ENCODE peak calls at places on chromosomes 5 and 9, in nine cellular contexts. R, J, O, G, W, X, P, T and E are unnamed samples.

GRCh38 chr5:176817864-176818377 is 7.6 kb downstream of the UNC5A start:
- DNase-seq in W (no peak), G (no peak), O (peak), P (no peak), T (no peak), X (no peak), J (peak), R (no peak), E (no peak)

GRCh38 chr5:1799602-1800469 is at the start of gene MRPL36:
- DNase-seq in X (peak), R (peak), G (peak), T (peak), J (peak), P (peak), W (peak), O (peak), E (no peak)

GRCh38 chr9:70413798-70414775 is at the start of gene KLF9:
- DNase-seq in J (peak), O (peak), G (peak), P (peak), R (peak), X (peak), W (peak), T (peak), E (peak)

GRCh38 chr5:125717209-125717608 is 706.0 kb upstream of the GRAMD2B start:
- DNase-seq in X (no peak), R (peak), O (no peak), W (no peak), T (peak), G (peak), P (peak), J (peak), E (peak)

GRCh38 chr5:2180456-2180855 is 297.7 kb upstream of the IRX4 start:
- DNase-seq in R (no peak), W (no peak), J (no peak), T (no peak), O (no peak), P (no peak), G (no peak), X (no peak), E (no peak)

GRCh38 chr9:21070887-21071286 is 6.9 kb downstream of the IFNB1 start:
- DNase-seq in P (no peak), T (no peak), J (peak), R (no peak), W (no peak), G (no peak), X (no peak), O (no peak), E (no peak)

GRCh38 chr9:12935714-12936113 is 160.9 kb downstream of the LURAP1L start:
- DNase-seq in T (peak), G (peak), P (peak), J (peak), O (no peak), X (no peak), W (no peak), R (peak), E (no peak)

GRCh38 chr9:20321683-20322082 is 300.6 kb downstream of the MLLT3 start:
- DNase-seq in G (no peak), W (no peak), T (no peak), X (no peak), P (no peak), J (peak), O (no peak), R (no peak), E (no peak)

GRCh38 chr5:178430187-178431062 is 159.8 kb downstream of the COL23A1 start:
- DNase-seq in O (no peak), J (no peak), X (no peak), P (no peak), W (peak), T (no peak), R (no peak), G (no peak), E (no peak)

GRCh38 chr5:173530547-173530946 is 85.9 kb downstream of the BOD1 start:
- DNase-seq in P (peak), X (no peak), J (no peak), W (no peak), G (no peak), T (no peak), R (no peak), O (peak), E (no peak)

GRCh38 chr5:123098767-123099513 is 9.9 kb downstream of the PRDM6 start:
- DNase-seq in T (no peak), O (peak), X (no peak), P (no peak), W (no peak), J (peak), G (peak), R (no peak), E (no peak)

GRCh38 chr5:151612689-151613427 is 21.7 kb upstream of the FAT2 start:
- DNase-seq in G (no peak), T (peak), O (no peak), R (no peak), P (peak), J (no peak), X (no peak), W (no peak), E (no peak)

GRCh38 chr5:35430381-35431162 is 187.1 kb upstream of the SPEF2 start:
- DNase-seq in J (no peak), R (no peak), T (no peak), G (no peak), W (no peak), P (peak), O (no peak), X (no peak), E (no peak)

GRCh38 chr5:141848771-141849370 is 29.3 kb downstream of the PCDH1 start:
- DNase-seq in R (peak), X (peak), J (peak), O (no peak), W (peak), G (no peak), T (no peak), P (peak), E (no peak)

GRCh38 chr5:4627887-4628286 is 512.2 kb upstream of the ADAMTS16 start:
- DNase-seq in R (no peak), O (no peak), P (no peak), W (no peak), X (no peak), T (no peak), J (no peak), G (no peak), E (no peak)

GRCh38 chr5:9069650-9070049 is 476.2 kb downstream of the SEMA5A start:
- DNase-seq in X (no peak), P (no peak), R (no peak), J (no peak), O (no peak), T (peak), G (peak), W (no peak), E (peak)

GRCh38 chr5:155402927-155403645 is 389.5 kb downstream of the KIF4B start:
- DNase-seq in J (no peak), R (no peak), G (no peak), W (peak), X (no peak), T (no peak), P (peak), O (no peak), E (no peak)

GRCh38 chr5:80930940-80931339 is 29.2 kb upstream of the RASGRF2 start:
- DNase-seq in G (no peak), T (no peak), R (no peak), J (no peak), P (no peak), W (no peak), O (no peak), X (no peak), E (no peak)

GRCh38 chr5:89968870-89969472 is 440.6 kb downstream of the CETN3 start:
- DNase-seq in W (no peak), G (peak), P (no peak), X (peak), T (peak), R (peak), J (peak), O (no peak), E (no peak)

GRCh38 chr5:6158974-6159863 is 219.1 kb downstream of the MED10 start:
- DNase-seq in X (no peak), G (peak), O (no peak), R (peak), J (peak), W (no peak), P (peak), T (peak), E (peak)

GRCh38 chr5:96885518-96886338 is 9.4 kb downstream of the ERAP2 start:
- DNase-seq in J (peak), O (no peak), P (no peak), W (no peak), G (no peak), R (peak), T (no peak), X (no peak), E (no peak)

GRCh38 chr9:109311281-109311680 is 9.6 kb downstream of the EPB41L4B start:
- DNase-seq in P (peak), T (no peak), G (no peak), X (no peak), J (peak), R (peak), W (no peak), O (no peak), E (no peak)

GRCh38 chr9:6096821-6097220 is 81.4 kb upstream of the RANBP6 start:
- DNase-seq in J (peak), O (no peak), G (peak), W (no peak), T (no peak), X (no peak), P (peak), R (peak), E (no peak)

GRCh38 chr5:178240341-178240741 is 7.7 kb upstream of the PHYKPL start:
- DNase-seq in T (no peak), R (no peak), W (no peak), X (no peak), J (no peak), G (no peak), P (no peak), O (no peak), E (no peak)

GRCh38 chr9:106587021-106587420 is 275.9 kb upstream of the ZNF462 start:
- DNase-seq in R (no peak), O (no peak), G (no peak), P (peak), J (no peak), W (no peak), X (no peak), T (peak), E (peak)

GRCh38 chr5:43804041-43804440 is 201.1 kb downstream of the NNT start:
- DNase-seq in R (no peak), X (no peak), J (peak), O (no peak), P (no peak), W (no peak), T (no peak), G (no peak), E (no peak)

GRCh38 chr9:68750786-68751185 is 45.7 kb downstream of the PIP5K1B start:
- DNase-seq in X (no peak), J (no peak), O (peak), W (no peak), G (no peak), R (no peak), P (peak), T (no peak), E (no peak)

GRCh38 chr5:123371575-123372179 is 51.5 kb downstream of the CEP120 start:
- DNase-seq in J (peak), P (peak), W (no peak), O (peak), T (no peak), R (peak), X (peak), G (no peak), E (no peak)

GRCh38 chr9:9998491-9999287 is 614.1 kb downstream of the PTPRD start:
- DNase-seq in J (no peak), P (peak), X (no peak), T (no peak), G (no peak), R (no peak), W (no peak), O (peak), E (no peak)

GRCh38 chr5:17355585-17356346 is 138.3 kb downstream of the BASP1 start:
- DNase-seq in T (peak), R (peak), P (peak), W (no peak), J (peak), G (peak), O (no peak), X (no peak), E (peak)

GRCh38 chr5:14671414-14671813 is 6.9 kb downstream of the OTULIN start:
- DNase-seq in G (no peak), R (no peak), J (peak), X (no peak), P (peak), W (no peak), T (no peak), O (no peak), E (no peak)

GRCh38 chr5:10036136-10036535 is 213.6 kb downstream of the ATPSCKMT start:
- DNase-seq in T (peak), G (peak), P (peak), J (peak), X (no peak), W (no peak), R (peak), O (no peak), E (no peak)

GRCh38 chr5:53334431-53334941 is 145.9 kb upstream of the FST start:
- DNase-seq in X (no peak), P (peak), T (peak), R (no peak), J (peak), O (no peak), G (peak), W (peak), E (no peak)

GRCh38 chr5:83767409-83767992 is 46.8 kb upstream of the HAPLN1 start:
- DNase-seq in J (peak), W (no peak), P (no peak), R (no peak), X (no peak), O (no peak), T (no peak), G (peak), E (no peak)

GRCh38 chr5:7179364-7179763 is 216.6 kb upstream of the ADCY2 start:
- DNase-seq in O (no peak), T (no peak), J (no peak), P (no peak), X (no peak), R (no peak), W (no peak), G (no peak), E (no peak)

GRCh38 chr9:20701058-20701457 is 17.0 kb downstream of the FOCAD start:
- DNase-seq in P (no peak), O (no peak), R (no peak), X (no peak), W (no peak), G (no peak), J (no peak), T (no peak), E (no peak)

GRCh38 chr5:17080361-17080760 is 137.1 kb upstream of the BASP1 start:
- DNase-seq in P (no peak), T (no peak), X (no peak), O (no peak), G (peak), R (no peak), W (no peak), J (no peak), E (no peak)

GRCh38 chr5:150523472-150524350 is 15.8 kb downstream of the NDST1 start:
- DNase-seq in X (peak), J (peak), W (no peak), R (peak), G (peak), T (no peak), P (peak), O (peak), E (no peak)

GRCh38 chr9:123111977-123112869 is 78.8 kb downstream of the GPR21 start:
- DNase-seq in R (peak), X (no peak), T (no peak), O (peak), W (no peak), J (peak), P (no peak), G (no peak), E (no peak)

DNA sequence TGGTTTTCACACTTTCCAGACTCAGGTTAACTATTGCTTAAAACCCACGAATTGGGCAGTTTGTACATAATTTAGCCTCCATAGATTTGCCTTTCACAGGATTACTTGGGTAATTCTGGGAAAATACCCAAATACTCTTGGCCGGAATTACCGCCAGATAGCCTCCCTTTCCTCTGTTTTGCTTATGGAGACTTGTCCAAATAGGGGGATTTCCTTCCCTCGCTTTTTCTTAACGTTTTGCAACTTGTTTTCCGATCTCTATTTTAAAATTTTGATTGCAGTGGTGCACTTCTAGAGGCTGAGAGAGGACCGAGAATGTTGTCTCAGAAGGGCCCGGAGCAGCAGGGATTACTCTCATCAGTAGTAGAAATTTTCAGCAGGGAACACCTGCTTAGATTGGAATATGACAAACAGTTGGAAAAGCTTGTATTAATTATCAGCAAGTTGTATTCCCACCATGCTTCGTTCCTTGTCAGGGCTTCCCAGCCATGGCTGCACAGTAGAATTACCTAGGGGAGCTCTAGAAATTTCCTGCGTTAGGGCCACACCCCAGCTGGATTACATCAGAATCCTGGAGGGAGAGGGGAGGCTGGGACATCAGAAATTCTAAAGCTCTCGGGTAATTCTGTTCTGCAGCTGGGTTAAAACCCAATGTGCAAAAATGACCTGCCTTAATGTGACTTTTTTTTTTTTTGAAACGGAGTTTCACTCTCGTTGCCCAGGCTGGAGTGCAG is 329.1 kb downstream of the SH3GL2 start:
- DNase-seq in X (no peak), W (no peak), G (no peak), J (no peak), T (no peak), O (no peak), P (no peak), R (no peak), E (no peak)
- H3K4me3 ChIP-seq in X (no peak), W (no peak), G (no peak), J (no peak), T (no peak), O (peak), P (no peak), R (no peak), E (no peak)

DNA sequence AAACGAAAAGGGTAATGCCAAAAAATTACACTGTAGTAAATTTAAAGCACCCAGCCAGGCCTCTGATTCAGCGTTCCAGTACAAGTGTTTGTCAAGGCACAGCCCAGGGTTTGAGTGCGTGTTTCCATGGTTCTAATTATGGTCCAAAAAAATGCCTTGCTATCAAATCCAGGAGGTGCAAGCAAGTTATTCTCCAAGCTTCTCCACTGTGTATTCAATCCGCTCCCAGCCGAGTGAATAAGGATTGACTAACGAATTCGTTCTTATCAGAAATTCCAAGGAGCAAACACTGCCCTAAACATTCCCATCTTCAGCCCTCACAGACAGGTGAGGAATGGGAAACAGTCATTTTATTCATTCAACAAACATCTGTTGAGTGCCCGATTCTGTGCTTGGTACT is 103.3 kb upstream of the WWC1 start:
- DNase-seq in O (no peak), T (no peak), P (no peak), G (no peak), J (no peak), R (no peak), X (no peak), W (no peak), E (no peak)
- H3K4me3 ChIP-seq in O (no peak), T (no peak), P (no peak), G (no peak), J (no peak), R (no peak), X (no peak), W (no peak), E (no peak)

GRCh38 chr9:133371261-133371711 is 4.6 kb downstream of the SURF4 start:
- DNase-seq in X (no peak), R (peak), W (no peak), G (no peak), O (no peak), T (no peak), J (no peak), P (no peak), E (no peak)
- H3K4me3 ChIP-seq in X (no peak), R (no peak), W (no peak), G (no peak), O (no peak), T (no peak), J (no peak), P (no peak), E (no peak)

DNA sequence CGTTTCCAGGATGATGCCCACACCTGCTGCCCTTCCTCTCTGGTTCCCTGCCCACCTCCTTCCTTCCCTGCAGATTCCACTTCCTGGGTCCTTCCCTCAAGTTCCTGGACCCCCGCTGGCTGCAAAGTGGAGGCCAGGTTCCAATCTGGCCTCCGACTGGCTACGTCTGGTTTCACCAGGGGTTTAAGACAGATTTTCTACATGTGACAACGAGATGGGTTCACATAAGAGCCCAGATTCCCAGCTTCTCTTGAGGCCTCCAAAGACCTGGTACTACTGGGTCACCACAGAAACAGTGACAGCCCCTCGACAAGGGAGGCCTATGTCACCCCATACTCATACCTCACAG is 2.1 kb downstream of the MGAT4B start:
- DNase-seq in T (no peak), R (no peak), G (no peak), J (no peak), X (no peak), W (no peak), P (no peak), O (no peak), E (no peak)
- H3K4me3 ChIP-seq in T (peak), R (no peak), G (peak), J (peak), X (no peak), W (no peak), P (peak), O (no peak), E (no peak)